ENCODE peak calls at places on chromosomes 16 and 17, in ten cellular contexts. N, K, I, T, B, P, Z, R, U and A are unnamed samples.

GRCh38 chr17:3552916-3553315 is 4.7 kb downstream of the TRPV3 start:
- DNase-seq in N (no peak), K (no peak), I (no peak), T (no peak), B (no peak), P (no peak), Z (no peak), R (no peak), U (no peak), A (no peak)

GRCh38 chr17:53719229-53719628 is 103.5 kb upstream of the KIF2B start:
- DNase-seq in N (no peak), K (no peak), I (no peak), T (no peak), B (no peak), P (no peak), Z (no peak), R (no peak), U (no peak), A (no peak)

GRCh38 chr17:65523411-65523810 is 38.0 kb downstream of the AXIN2 start:
- DNase-seq in N (no peak), K (peak), I (no peak), T (peak), B (no peak), P (no peak), Z (no peak), R (no peak), U (no peak), A (no peak)

GRCh38 chr17:29588561-29589411 is 662 bp downstream of the GIT1 start:
- DNase-seq in N (no peak), K (peak), I (peak), T (peak), B (no peak), P (no peak), Z (no peak), R (no peak), U (peak), A (no peak)

GRCh38 chr16:81581107-81581506 is 136.5 kb downstream of the CMIP start:
- DNase-seq in N (no peak), K (no peak), I (no peak), T (no peak), B (no peak), P (no peak), Z (no peak), R (no peak), U (peak), A (no peak)

GRCh38 chr17:79905832-79906231 is 66.6 kb upstream of the CBX4 start:
- DNase-seq in N (no peak), K (no peak), I (peak), T (no peak), B (no peak), P (no peak), Z (no peak), R (no peak), U (peak), A (no peak)

GRCh38 chr17:27622914-27623313 is 8.1 kb upstream of the LGALS9 start:
- DNase-seq in N (no peak), K (no peak), I (no peak), T (no peak), B (no peak), P (no peak), Z (no peak), R (no peak), U (no peak), A (no peak)

GRCh38 chr17:5241861-5242671 is 7.4 kb upstream of the SCIMP start:
- DNase-seq in N (no peak), K (peak), I (no peak), T (peak), B (no peak), P (no peak), Z (no peak), R (no peak), U (no peak), A (no peak)

GRCh38 chr16:89150090-89150835 is 21.3 kb upstream of the CDH15 start:
- DNase-seq in N (no peak), K (no peak), I (no peak), T (no peak), B (no peak), P (no peak), Z (no peak), R (no peak), U (peak), A (no peak)

GRCh38 chr17:40922239-40922638 is 15.2 kb downstream of the KRT23 start:
- DNase-seq in N (no peak), K (no peak), I (no peak), T (no peak), B (peak), P (no peak), Z (no peak), R (peak), U (no peak), A (no peak)